ENCODE peak calls at places on chromosome 19, in eight cellular contexts. One of them, this sample, is unnamed.

GRCh38 chr19:7099597-7099921 is 30.1 kb downstream of the ZNF557 start:
- DNase-seq in naive thymus-derived CD8-positive, alpha-beta T cell: no peak
- DNase-seq in epithelial cell of proximal tubule: no peak
- DNase-seq in CD4-positive, CD25-positive, alpha-beta regulatory T cell: no peak
- DNase-seq in stimulated activated CD8-positive, alpha-beta memory T cell treated with anti-CD3 and anti-CD28 coated beads, Interleukin-7, amount 100 ng/mL, for 48 hours: no peak
- DNase-seq in left lung: no peak
- DNase-seq in hepatic stellate cell: no peak
- DNase-seq in NCI-H1105: no peak
- DNase-seq in this sample: no peak

GRCh38 chr19:40442328-40443130 is 1.6 kb downstream of the SERTAD3 start:
- DNase-seq in left lung: no peak
- DNase-seq in NCI-H1105: no peak
- DNase-seq in stimulated activated CD8-positive, alpha-beta memory T cell treated with anti-CD3 and anti-CD28 coated beads, Interleukin-7, amount 100 ng/mL, for 48 hours: no peak
- DNase-seq in hepatic stellate cell: no peak
- DNase-seq in naive thymus-derived CD8-positive, alpha-beta T cell: peak
- DNase-seq in epithelial cell of proximal tubule: no peak
- DNase-seq in CD4-positive, CD25-positive, alpha-beta regulatory T cell: no peak
- DNase-seq in this sample: no peak

GRCh38 chr19:14031719-14032480 is at the start of gene IL27RA:
- DNase-seq in hepatic stellate cell: peak
- DNase-seq in left lung: peak
- DNase-seq in CD4-positive, CD25-positive, alpha-beta regulatory T cell: peak
- DNase-seq in stimulated activated CD8-positive, alpha-beta memory T cell treated with anti-CD3 and anti-CD28 coated beads, Interleukin-7, amount 100 ng/mL, for 48 hours: peak
- DNase-seq in epithelial cell of proximal tubule: no peak
- DNase-seq in NCI-H1105: peak
- DNase-seq in naive thymus-derived CD8-positive, alpha-beta T cell: peak
- DNase-seq in this sample: peak

GRCh38 chr19:38274734-38275133 is 10.4 kb downstream of the SPINT2 start:
- DNase-seq in epithelial cell of proximal tubule: no peak
- DNase-seq in NCI-H1105: no peak
- DNase-seq in hepatic stellate cell: no peak
- DNase-seq in left lung: peak
- DNase-seq in stimulated activated CD8-positive, alpha-beta memory T cell treated with anti-CD3 and anti-CD28 coated beads, Interleukin-7, amount 100 ng/mL, for 48 hours: no peak
- DNase-seq in CD4-positive, CD25-positive, alpha-beta regulatory T cell: no peak
- DNase-seq in naive thymus-derived CD8-positive, alpha-beta T cell: no peak
- DNase-seq in this sample: no peak

GRCh38 chr19:38711726-38712153 is 32.5 kb downstream of the CAPN12 start:
- DNase-seq in epithelial cell of proximal tubule: peak
- DNase-seq in left lung: peak
- DNase-seq in stimulated activated CD8-positive, alpha-beta memory T cell treated with anti-CD3 and anti-CD28 coated beads, Interleukin-7, amount 100 ng/mL, for 48 hours: no peak
- DNase-seq in naive thymus-derived CD8-positive, alpha-beta T cell: no peak
- DNase-seq in CD4-positive, CD25-positive, alpha-beta regulatory T cell: no peak
- DNase-seq in hepatic stellate cell: peak
- DNase-seq in NCI-H1105: no peak
- DNase-seq in this sample: no peak

GRCh38 chr19:33532859-33533455 is 11.4 kb upstream of the PEPD start:
- DNase-seq in naive thymus-derived CD8-positive, alpha-beta T cell: no peak
- DNase-seq in hepatic stellate cell: no peak
- DNase-seq in epithelial cell of proximal tubule: no peak
- DNase-seq in CD4-positive, CD25-positive, alpha-beta regulatory T cell: no peak
- DNase-seq in stimulated activated CD8-positive, alpha-beta memory T cell treated with anti-CD3 and anti-CD28 coated beads, Interleukin-7, amount 100 ng/mL, for 48 hours: no peak
- DNase-seq in left lung: no peak
- DNase-seq in NCI-H1105: no peak
- DNase-seq in this sample: no peak

GRCh38 chr19:48607359-48607755 is 815 bp downstream of the SPACA4 start:
- DNase-seq in left lung: no peak
- DNase-seq in CD4-positive, CD25-positive, alpha-beta regulatory T cell: no peak
- DNase-seq in NCI-H1105: no peak
- DNase-seq in naive thymus-derived CD8-positive, alpha-beta T cell: no peak
- DNase-seq in stimulated activated CD8-positive, alpha-beta memory T cell treated with anti-CD3 and anti-CD28 coated beads, Interleukin-7, amount 100 ng/mL, for 48 hours: no peak
- DNase-seq in epithelial cell of proximal tubule: no peak
- DNase-seq in hepatic stellate cell: no peak
- DNase-seq in this sample: no peak

GRCh38 chr19:48770223-48770622 is 14.9 kb downstream of the FGF21 start:
- DNase-seq in NCI-H1105: no peak
- DNase-seq in hepatic stellate cell: peak
- DNase-seq in stimulated activated CD8-positive, alpha-beta memory T cell treated with anti-CD3 and anti-CD28 coated beads, Interleukin-7, amount 100 ng/mL, for 48 hours: no peak
- DNase-seq in naive thymus-derived CD8-positive, alpha-beta T cell: no peak
- DNase-seq in left lung: no peak
- DNase-seq in CD4-positive, CD25-positive, alpha-beta regulatory T cell: no peak
- DNase-seq in epithelial cell of proximal tubule: no peak
- DNase-seq in this sample: no peak

GRCh38 chr19:33444993-33445751 is 71.7 kb downstream of the CEBPG start:
- DNase-seq in epithelial cell of proximal tubule: no peak
- DNase-seq in naive thymus-derived CD8-positive, alpha-beta T cell: no peak
- DNase-seq in hepatic stellate cell: no peak
- DNase-seq in NCI-H1105: no peak
- DNase-seq in stimulated activated CD8-positive, alpha-beta memory T cell treated with anti-CD3 and anti-CD28 coated beads, Interleukin-7, amount 100 ng/mL, for 48 hours: no peak
- DNase-seq in CD4-positive, CD25-positive, alpha-beta regulatory T cell: no peak
- DNase-seq in left lung: peak
- DNase-seq in this sample: no peak

GRCh38 chr19:11296264-11296663 is 304 bp downstream of the TSPAN16 start:
- DNase-seq in hepatic stellate cell: no peak
- DNase-seq in CD4-positive, CD25-positive, alpha-beta regulatory T cell: no peak
- DNase-seq in NCI-H1105: no peak
- DNase-seq in left lung: no peak
- DNase-seq in naive thymus-derived CD8-positive, alpha-beta T cell: no peak
- DNase-seq in stimulated activated CD8-positive, alpha-beta memory T cell treated with anti-CD3 and anti-CD28 coated beads, Interleukin-7, amount 100 ng/mL, for 48 hours: no peak
- DNase-seq in epithelial cell of proximal tubule: no peak
- DNase-seq in this sample: no peak

GRCh38 chr19:54172764-54173699 is at the start of gene TMC4:
- DNase-seq in hepatic stellate cell: peak
- DNase-seq in CD4-positive, CD25-positive, alpha-beta regulatory T cell: peak
- DNase-seq in stimulated activated CD8-positive, alpha-beta memory T cell treated with anti-CD3 and anti-CD28 coated beads, Interleukin-7, amount 100 ng/mL, for 48 hours: no peak
- DNase-seq in naive thymus-derived CD8-positive, alpha-beta T cell: no peak
- DNase-seq in epithelial cell of proximal tubule: no peak
- DNase-seq in NCI-H1105: peak
- DNase-seq in left lung: peak
- DNase-seq in this sample: peak

GRCh38 chr19:30084390-30084819 is 142.4 kb downstream of the URI1 start:
- DNase-seq in NCI-H1105: no peak
- DNase-seq in CD4-positive, CD25-positive, alpha-beta regulatory T cell: no peak
- DNase-seq in left lung: no peak
- DNase-seq in naive thymus-derived CD8-positive, alpha-beta T cell: no peak
- DNase-seq in stimulated activated CD8-positive, alpha-beta memory T cell treated with anti-CD3 and anti-CD28 coated beads, Interleukin-7, amount 100 ng/mL, for 48 hours: no peak
- DNase-seq in hepatic stellate cell: no peak
- DNase-seq in epithelial cell of proximal tubule: no peak
- DNase-seq in this sample: no peak

GRCh38 chr19:58107778-58108545 is 9.9 kb upstream of the ZSCAN18 start:
- DNase-seq in left lung: no peak
- DNase-seq in NCI-H1105: no peak
- DNase-seq in CD4-positive, CD25-positive, alpha-beta regulatory T cell: no peak
- DNase-seq in stimulated activated CD8-positive, alpha-beta memory T cell treated with anti-CD3 and anti-CD28 coated beads, Interleukin-7, amount 100 ng/mL, for 48 hours: no peak
- DNase-seq in hepatic stellate cell: no peak
- DNase-seq in epithelial cell of proximal tubule: no peak
- DNase-seq in naive thymus-derived CD8-positive, alpha-beta T cell: no peak
- DNase-seq in this sample: peak

GRCh38 chr19:1634242-1634937 is 18.0 kb downstream of the TCF3 start:
- DNase-seq in stimulated activated CD8-positive, alpha-beta memory T cell treated with anti-CD3 and anti-CD28 coated beads, Interleukin-7, amount 100 ng/mL, for 48 hours: no peak
- DNase-seq in epithelial cell of proximal tubule: no peak
- DNase-seq in CD4-positive, CD25-positive, alpha-beta regulatory T cell: no peak
- DNase-seq in naive thymus-derived CD8-positive, alpha-beta T cell: no peak
- DNase-seq in left lung: no peak
- DNase-seq in NCI-H1105: no peak
- DNase-seq in hepatic stellate cell: no peak
- DNase-seq in this sample: no peak

GRCh38 chr19:36771275-36772231 is 1.1 kb downstream of the ZNF850 start:
- DNase-seq in naive thymus-derived CD8-positive, alpha-beta T cell: no peak
- DNase-seq in stimulated activated CD8-positive, alpha-beta memory T cell treated with anti-CD3 and anti-CD28 coated beads, Interleukin-7, amount 100 ng/mL, for 48 hours: no peak
- DNase-seq in left lung: peak
- DNase-seq in hepatic stellate cell: peak
- DNase-seq in CD4-positive, CD25-positive, alpha-beta regulatory T cell: peak
- DNase-seq in NCI-H1105: peak
- DNase-seq in epithelial cell of proximal tubule: no peak
- DNase-seq in this sample: peak

GRCh38 chr19:8412783-8413592 is at the start of gene MARCHF2:
- DNase-seq in stimulated activated CD8-positive, alpha-beta memory T cell treated with anti-CD3 and anti-CD28 coated beads, Interleukin-7, amount 100 ng/mL, for 48 hours: peak
- DNase-seq in NCI-H1105: peak
- DNase-seq in hepatic stellate cell: peak
- DNase-seq in naive thymus-derived CD8-positive, alpha-beta T cell: peak
- DNase-seq in left lung: peak
- DNase-seq in CD4-positive, CD25-positive, alpha-beta regulatory T cell: peak
- DNase-seq in epithelial cell of proximal tubule: peak
- DNase-seq in this sample: peak

GRCh38 chr19:27794444-27795042 is 1418.4 kb downstream of the UQCRFS1 start:
- DNase-seq in left lung: no peak
- DNase-seq in epithelial cell of proximal tubule: no peak
- DNase-seq in stimulated activated CD8-positive, alpha-beta memory T cell treated with anti-CD3 and anti-CD28 coated beads, Interleukin-7, amount 100 ng/mL, for 48 hours: no peak
- DNase-seq in naive thymus-derived CD8-positive, alpha-beta T cell: no peak
- DNase-seq in hepatic stellate cell: peak
- DNase-seq in CD4-positive, CD25-positive, alpha-beta regulatory T cell: no peak
- DNase-seq in NCI-H1105: no peak
- DNase-seq in this sample: no peak

GRCh38 chr19:3413796-3414327 is 47.5 kb downstream of the NFIC start:
- DNase-seq in left lung: no peak
- DNase-seq in naive thymus-derived CD8-positive, alpha-beta T cell: no peak
- DNase-seq in hepatic stellate cell: no peak
- DNase-seq in CD4-positive, CD25-positive, alpha-beta regulatory T cell: no peak
- DNase-seq in stimulated activated CD8-positive, alpha-beta memory T cell treated with anti-CD3 and anti-CD28 coated beads, Interleukin-7, amount 100 ng/mL, for 48 hours: no peak
- DNase-seq in NCI-H1105: no peak
- DNase-seq in epithelial cell of proximal tubule: no peak
- DNase-seq in this sample: peak

GRCh38 chr19:32642771-32643170 is 32.2 kb downstream of the ANKRD27 start:
- DNase-seq in CD4-positive, CD25-positive, alpha-beta regulatory T cell: peak
- DNase-seq in NCI-H1105: no peak
- DNase-seq in stimulated activated CD8-positive, alpha-beta memory T cell treated with anti-CD3 and anti-CD28 coated beads, Interleukin-7, amount 100 ng/mL, for 48 hours: peak
- DNase-seq in hepatic stellate cell: no peak
- DNase-seq in naive thymus-derived CD8-positive, alpha-beta T cell: peak
- DNase-seq in left lung: no peak
- DNase-seq in epithelial cell of proximal tubule: no peak
- DNase-seq in this sample: no peak

GRCh38 chr19:51296331-51297093 is 14.9 kb upstream of the IGLON5 start:
- DNase-seq in hepatic stellate cell: no peak
- DNase-seq in NCI-H1105: no peak
- DNase-seq in stimulated activated CD8-positive, alpha-beta memory T cell treated with anti-CD3 and anti-CD28 coated beads, Interleukin-7, amount 100 ng/mL, for 48 hours: no peak
- DNase-seq in naive thymus-derived CD8-positive, alpha-beta T cell: no peak
- DNase-seq in left lung: no peak
- DNase-seq in epithelial cell of proximal tubule: no peak
- DNase-seq in CD4-positive, CD25-positive, alpha-beta regulatory T cell: no peak
- DNase-seq in this sample: no peak

GRCh38 chr19:5540208-5540607 is 27.5 kb downstream of the TINCR start:
- DNase-seq in NCI-H1105: no peak
- DNase-seq in stimulated activated CD8-positive, alpha-beta memory T cell treated with anti-CD3 and anti-CD28 coated beads, Interleukin-7, amount 100 ng/mL, for 48 hours: no peak
- DNase-seq in epithelial cell of proximal tubule: no peak
- DNase-seq in hepatic stellate cell: no peak
- DNase-seq in naive thymus-derived CD8-positive, alpha-beta T cell: no peak
- DNase-seq in left lung: no peak
- DNase-seq in CD4-positive, CD25-positive, alpha-beta regulatory T cell: no peak
- DNase-seq in this sample: no peak

GRCh38 chr19:57888107-57888493 is 737 bp downstream of the ZNF814 start:
- DNase-seq in NCI-H1105: no peak
- DNase-seq in epithelial cell of proximal tubule: no peak
- DNase-seq in hepatic stellate cell: peak
- DNase-seq in stimulated activated CD8-positive, alpha-beta memory T cell treated with anti-CD3 and anti-CD28 coated beads, Interleukin-7, amount 100 ng/mL, for 48 hours: no peak
- DNase-seq in naive thymus-derived CD8-positive, alpha-beta T cell: no peak
- DNase-seq in CD4-positive, CD25-positive, alpha-beta regulatory T cell: no peak
- DNase-seq in left lung: no peak
- DNase-seq in this sample: no peak

GRCh38 chr19:27742041-27742440 is 1470.9 kb downstream of the UQCRFS1 start:
- DNase-seq in left lung: no peak
- DNase-seq in hepatic stellate cell: no peak
- DNase-seq in NCI-H1105: no peak
- DNase-seq in CD4-positive, CD25-positive, alpha-beta regulatory T cell: no peak
- DNase-seq in stimulated activated CD8-positive, alpha-beta memory T cell treated with anti-CD3 and anti-CD28 coated beads, Interleukin-7, amount 100 ng/mL, for 48 hours: no peak
- DNase-seq in epithelial cell of proximal tubule: no peak
- DNase-seq in naive thymus-derived CD8-positive, alpha-beta T cell: no peak
- DNase-seq in this sample: no peak

GRCh38 chr19:2170987-2171348 is 7.2 kb downstream of the DOT1L start:
- DNase-seq in stimulated activated CD8-positive, alpha-beta memory T cell treated with anti-CD3 and anti-CD28 coated beads, Interleukin-7, amount 100 ng/mL, for 48 hours: no peak
- DNase-seq in left lung: no peak
- DNase-seq in CD4-positive, CD25-positive, alpha-beta regulatory T cell: no peak
- DNase-seq in NCI-H1105: no peak
- DNase-seq in naive thymus-derived CD8-positive, alpha-beta T cell: no peak
- DNase-seq in epithelial cell of proximal tubule: no peak
- DNase-seq in hepatic stellate cell: no peak
- DNase-seq in this sample: no peak

This sample was measured in DMS53.